ENCODE peak calls at places on chromosomes 2 and 18, in five cellular contexts. X, H, I, K and C are unnamed samples.
A peak's percentile ranks its signal among the peaks of the same experiment; 100 is the strongest.

GRCh38 chr2:119229716-119230115 is 6.1 kb downstream of the STEAP3 start:
- DNase-seq in K (no peak), H (no peak), I (no peak), X (no peak), C (no peak)

GRCh38 chr2:139317259-139317658 is 537.1 kb upstream of the NXPH2 start:
- DNase-seq in K (no peak), X (no peak), H (no peak), I (no peak), C (no peak)

GRCh38 chr18:58103339-58103930 is 59.4 kb downstream of the NEDD4L start:
- DNase-seq in K (no peak), I (no peak), H (no peak), X (no peak), C (no peak)

GRCh38 chr2:229874647-229875046 is 47.2 kb downstream of the TRIP12 start:
- DNase-seq in X (no peak), K (no peak), I (no peak), H (no peak), C (no peak)

GRCh38 chr2:148528356-148529064 is 116.0 kb upstream of the EPC2 start:
- DNase-seq in X (no peak), I (no peak), K (no peak), H (no peak), C (no peak)

GRCh38 chr2:219570194-219570923 is 980 bp downstream of the OBSL1 start:
- DNase-seq in X (peak; percentile 36), H (no peak), I (no peak), K (no peak), C (no peak)

GRCh38 chr2:75565523-75566449 is 5.0 kb upstream of the EVA1A start:
- DNase-seq in I (no peak), X (no peak), K (no peak), H (peak; percentile 94), C (no peak)

GRCh38 chr18:63099848-63100625 is 219.5 kb downstream of the BCL2 start:
- DNase-seq in K (no peak), I (no peak), H (peak; percentile 58), X (peak; percentile 18), C (no peak)

GRCh38 chr2:188798159-188798558 is 176.0 kb upstream of the COL3A1 start:
- DNase-seq in X (no peak), H (no peak), K (no peak), I (no peak), C (no peak)

GRCh38 chr2:24359701-24360049 is 661 bp downstream of the ITSN2 start:
- DNase-seq in K (no peak), X (no peak), H (no peak), I (peak; percentile 41), C (no peak)

GRCh38 chr18:8730080-8730827 is 24.9 kb downstream of the MTCL1 start:
- DNase-seq in X (peak; percentile 96), K (no peak), H (no peak), I (no peak), C (no peak)

GRCh38 chr18:75097491-75098225 is 111.3 kb downstream of the PTGR3 start:
- DNase-seq in K (no peak), I (no peak), H (no peak), X (no peak), C (no peak)

GRCh38 chr2:60463249-60463648 is 90.2 kb downstream of the BCL11A start:
- DNase-seq in I (no peak), X (peak; percentile 47), H (no peak), K (no peak), C (no peak)

GRCh38 chr18:41009926-41010325 is 945.1 kb upstream of the PIK3C3 start:
- DNase-seq in K (no peak), X (no peak), H (no peak), I (no peak), C (no peak)

GRCh38 chr2:226578879-226579278 is 220.7 kb downstream of the IRS1 start:
- DNase-seq in K (no peak), X (peak; percentile 72), I (no peak), H (peak; percentile 96), C (no peak)

GRCh38 chr2:67256892-67257291 is 140.2 kb upstream of the ETAA1 start:
- DNase-seq in H (no peak), I (no peak), K (no peak), X (peak; percentile 91), C (no peak)

GRCh38 chr2:197705912-197706838 is 1.0 kb downstream of the MARS2 start:
- DNase-seq in I (no peak), K (no peak), H (no peak), X (peak; percentile 27), C (no peak)